ENCODE peak calls at places on chromosomes 13 and 19, in seven cellular contexts. One of them, this sample, is unnamed.
A peak's percentile ranks its signal among the peaks of the same experiment; 100 is the strongest.

GRCh38 chr13:29702912-29703351 is 107.4 kb upstream of the SLC7A1 start:
- DNase-seq in keratinocyte: peak; percentile 83
- DNase-seq in GM23248: peak; percentile 96
- DNase-seq in H9: peak; percentile 69
- DNase-seq in breast epithelium: no peak
- DNase-seq in HCT116: no peak
- DNase-seq in ovary: no peak
- DNase-seq in this sample: no peak

GRCh38 chr19:6751189-6751588 is 11.7 kb downstream of the TRIP10 start:
- DNase-seq in GM23248: no peak
- DNase-seq in keratinocyte: no peak
- DNase-seq in H9: no peak
- DNase-seq in ovary: no peak
- DNase-seq in HCT116: no peak
- DNase-seq in breast epithelium: no peak
- DNase-seq in this sample: no peak

GRCh38 chr19:3801412-3802096 is 15.4 kb upstream of the MATK start:
- DNase-seq in HCT116: no peak
- DNase-seq in ovary: no peak
- DNase-seq in breast epithelium: peak; percentile 36
- DNase-seq in GM23248: peak; percentile 45
- DNase-seq in H9: peak; percentile 86
- DNase-seq in keratinocyte: no peak
- DNase-seq in this sample: peak; percentile 68

GRCh38 chr13:41370736-41371135 is 59.7 kb downstream of the NAA16 start:
- DNase-seq in ovary: no peak
- DNase-seq in H9: no peak
- DNase-seq in breast epithelium: no peak
- DNase-seq in keratinocyte: no peak
- DNase-seq in HCT116: no peak
- DNase-seq in GM23248: no peak
- DNase-seq in this sample: no peak

GRCh38 chr19:11530432-11530831 is 1.5 kb upstream of the ECSIT start:
- DNase-seq in H9: peak; percentile 96
- DNase-seq in keratinocyte: peak; percentile 67
- DNase-seq in ovary: peak; percentile 82
- DNase-seq in breast epithelium: peak; percentile 67
- DNase-seq in GM23248: peak; percentile 81
- DNase-seq in HCT116: peak; percentile 96
- DNase-seq in this sample: peak; percentile 75

GRCh38 chr13:99870541-99870940 is 101.0 kb downstream of the ZIC5 start:
- DNase-seq in HCT116: no peak
- DNase-seq in GM23248: no peak
- DNase-seq in H9: no peak
- DNase-seq in ovary: no peak
- DNase-seq in keratinocyte: no peak
- DNase-seq in breast epithelium: no peak
- DNase-seq in this sample: no peak

GRCh38 chr13:26253787-26254582 is at the start of gene CDK8:
- DNase-seq in breast epithelium: peak; percentile 73
- DNase-seq in HCT116: peak; percentile 83
- DNase-seq in keratinocyte: peak; percentile 46
- DNase-seq in ovary: peak; percentile 91
- DNase-seq in GM23248: peak; percentile 94
- DNase-seq in H9: peak; percentile 89
- DNase-seq in this sample: peak; percentile 96

GRCh38 chr19:55254625-55254977 is 4.2 kb downstream of the PPP6R1 start:
- DNase-seq in GM23248: no peak
- DNase-seq in keratinocyte: no peak
- DNase-seq in HCT116: no peak
- DNase-seq in breast epithelium: no peak
- DNase-seq in H9: no peak
- DNase-seq in ovary: no peak
- DNase-seq in this sample: no peak

GRCh38 chr13:32947886-32948285 is 68.3 kb upstream of the KL start:
- DNase-seq in breast epithelium: no peak
- DNase-seq in keratinocyte: no peak
- DNase-seq in HCT116: no peak
- DNase-seq in ovary: no peak
- DNase-seq in GM23248: no peak
- DNase-seq in H9: no peak
- DNase-seq in this sample: no peak

GRCh38 chr13:31042084-31042483 is 109.6 kb downstream of the TEX26 start:
- DNase-seq in HCT116: no peak
- DNase-seq in breast epithelium: no peak
- DNase-seq in H9: no peak
- DNase-seq in ovary: no peak
- DNase-seq in keratinocyte: no peak
- DNase-seq in GM23248: no peak
- DNase-seq in this sample: no peak

GRCh38 chr13:78192721-78193120 is 274.1 kb upstream of the EDNRB start:
- DNase-seq in keratinocyte: no peak
- DNase-seq in H9: no peak
- DNase-seq in ovary: no peak
- DNase-seq in GM23248: peak; percentile 80
- DNase-seq in HCT116: no peak
- DNase-seq in breast epithelium: no peak
- DNase-seq in this sample: no peak

GRCh38 chr13:111158136-111158805 is 43.2 kb downstream of the ARHGEF7 start:
- DNase-seq in HCT116: no peak
- DNase-seq in GM23248: peak; percentile 19
- DNase-seq in keratinocyte: no peak
- DNase-seq in breast epithelium: no peak
- DNase-seq in H9: no peak
- DNase-seq in ovary: no peak
- DNase-seq in this sample: no peak

GRCh38 chr13:29859971-29860370 is 9.6 kb upstream of the UBL3 start:
- DNase-seq in HCT116: no peak
- DNase-seq in keratinocyte: no peak
- DNase-seq in GM23248: peak; percentile 96
- DNase-seq in H9: no peak
- DNase-seq in ovary: no peak
- DNase-seq in breast epithelium: no peak
- DNase-seq in this sample: no peak

GRCh38 chr13:50592412-50593145 is 250.9 kb downstream of the DLEU7 start:
- DNase-seq in ovary: no peak
- DNase-seq in breast epithelium: no peak
- DNase-seq in HCT116: no peak
- DNase-seq in GM23248: peak; percentile 88
- DNase-seq in H9: no peak
- DNase-seq in keratinocyte: peak; percentile 65
- DNase-seq in this sample: no peak

GRCh38 chr13:40941581-40941980 is 77.5 kb downstream of the ELF1 start:
- DNase-seq in HCT116: no peak
- DNase-seq in GM23248: no peak
- DNase-seq in ovary: no peak
- DNase-seq in keratinocyte: no peak
- DNase-seq in breast epithelium: no peak
- DNase-seq in H9: no peak
- DNase-seq in this sample: no peak

GRCh38 chr19:15714638-15715037 is 13.2 kb upstream of the OR10H2 start:
- DNase-seq in HCT116: no peak
- DNase-seq in keratinocyte: no peak
- DNase-seq in H9: no peak
- DNase-seq in breast epithelium: no peak
- DNase-seq in GM23248: no peak
- DNase-seq in ovary: no peak
- DNase-seq in this sample: no peak

GRCh38 chr19:6828698-6829633 is 56.5 kb downstream of the VAV1 start:
- DNase-seq in breast epithelium: no peak
- DNase-seq in HCT116: peak; percentile 98
- DNase-seq in H9: peak; percentile 97
- DNase-seq in keratinocyte: no peak
- DNase-seq in ovary: no peak
- DNase-seq in GM23248: peak; percentile 10
- DNase-seq in this sample: peak; percentile 28

GRCh38 chr19:30672926-30673325 is 300.7 kb downstream of the ZNF536 start:
- DNase-seq in H9: no peak
- DNase-seq in GM23248: no peak
- DNase-seq in ovary: no peak
- DNase-seq in keratinocyte: no peak
- DNase-seq in breast epithelium: no peak
- DNase-seq in HCT116: no peak
- DNase-seq in this sample: no peak

GRCh38 chr13:74062933-74063332 is 71.3 kb downstream of the KLF12 start:
- DNase-seq in keratinocyte: no peak
- DNase-seq in H9: no peak
- DNase-seq in GM23248: peak; percentile 82
- DNase-seq in breast epithelium: no peak
- DNase-seq in HCT116: no peak
- DNase-seq in ovary: peak; percentile 33
- DNase-seq in this sample: no peak

GRCh38 chr13:27203854-27204253 is 32.2 kb upstream of the USP12 start:
- DNase-seq in breast epithelium: no peak
- DNase-seq in keratinocyte: no peak
- DNase-seq in HCT116: no peak
- DNase-seq in H9: no peak
- DNase-seq in ovary: no peak
- DNase-seq in GM23248: peak; percentile 39
- DNase-seq in this sample: no peak

GRCh38 chr19:33781996-33782395 is 14.7 kb upstream of the KCTD15 start:
- DNase-seq in breast epithelium: no peak
- DNase-seq in ovary: no peak
- DNase-seq in H9: no peak
- DNase-seq in keratinocyte: no peak
- DNase-seq in HCT116: no peak
- DNase-seq in GM23248: peak; percentile 64
- DNase-seq in this sample: no peak

GRCh38 chr19:34502582-34503545 is 21.3 kb downstream of the WTIP start:
- DNase-seq in breast epithelium: peak; percentile 12
- DNase-seq in GM23248: peak; percentile 58
- DNase-seq in HCT116: no peak
- DNase-seq in ovary: no peak
- DNase-seq in keratinocyte: no peak
- DNase-seq in H9: no peak
- DNase-seq in this sample: no peak

GRCh38 chr19:12331211-12331941 is 2.1 kb downstream of the ZNF563 start:
- DNase-seq in breast epithelium: no peak
- DNase-seq in H9: no peak
- DNase-seq in GM23248: no peak
- DNase-seq in keratinocyte: no peak
- DNase-seq in HCT116: no peak
- DNase-seq in ovary: no peak
- DNase-seq in this sample: no peak

DNA sequence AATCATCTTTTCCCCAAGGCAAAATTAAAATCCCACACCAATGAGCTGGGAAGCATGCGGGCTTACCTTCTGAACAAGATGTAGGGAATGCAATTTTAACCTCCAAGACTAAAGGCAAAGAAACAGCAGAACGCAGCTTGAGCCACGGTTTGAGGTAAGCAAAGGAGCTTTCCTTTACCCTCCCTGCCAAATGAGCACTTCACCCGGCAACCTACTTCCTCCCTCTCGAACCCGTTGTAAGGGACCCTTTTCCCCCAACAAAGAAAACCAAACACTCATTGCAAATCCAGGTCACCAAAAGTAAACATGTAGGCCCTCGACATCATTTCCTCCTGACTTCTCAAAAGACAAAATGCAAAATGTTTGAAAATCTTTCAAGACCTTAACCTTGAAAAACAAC is 65.3 kb downstream of the ABCC4 start:
- DNase-seq in GM23248: no peak
- DNase-seq in keratinocyte: no peak
- DNase-seq in ovary: no peak
- DNase-seq in HCT116: no peak
- DNase-seq in H9: no peak
- DNase-seq in breast epithelium: no peak
- DNase-seq in this sample: no peak
- H3K27ac ChIP-seq in GM23248: no peak overlapping the region
- H3K27ac ChIP-seq in keratinocyte: no peak overlapping the region
- H3K27ac ChIP-seq in ovary: no peak overlapping the region
- H3K27ac ChIP-seq in HCT116: no peak overlapping the region
- H3K27ac ChIP-seq in H9: no peak overlapping the region
- H3K27ac ChIP-seq in breast epithelium: no peak overlapping the region
- H3K27ac ChIP-seq in this sample: no peak overlapping the region

GRCh38 chr19:2207991-2208860 is 27.9 kb downstream of the PLEKHJ1 start:
- DNase-seq in breast epithelium: no peak
- DNase-seq in H9: peak; percentile 74
- DNase-seq in GM23248: peak; percentile 97
- DNase-seq in keratinocyte: no peak
- DNase-seq in ovary: no peak
- DNase-seq in HCT116: no peak
- DNase-seq in this sample: peak; percentile 32
- H3K27ac ChIP-seq in breast epithelium: peak overlapping the region; percentile 3
- H3K27ac ChIP-seq in H9: no peak overlapping the region
- H3K27ac ChIP-seq in GM23248: peak overlapping the region; percentile 71
- H3K27ac ChIP-seq in keratinocyte: no peak overlapping the region
- H3K27ac ChIP-seq in ovary: no peak overlapping the region
- H3K27ac ChIP-seq in HCT116: no peak overlapping the region
- H3K27ac ChIP-seq in this sample: no peak overlapping the region

GRCh38 chr19:17244618-17245534 is 843 bp downstream of the NR2F6 start:
- DNase-seq in keratinocyte: no peak
- DNase-seq in ovary: peak; percentile 59
- DNase-seq in GM23248: peak; percentile 49
- DNase-seq in breast epithelium: no peak
- DNase-seq in HCT116: no peak
- DNase-seq in H9: no peak
- DNase-seq in this sample: no peak

GRCh38 chr19:17245535-17245984 is at the start of gene NR2F6:
- DNase-seq in breast epithelium: no peak
- DNase-seq in H9: no peak
- DNase-seq in keratinocyte: no peak
- DNase-seq in ovary: no peak
- DNase-seq in HCT116: no peak
- DNase-seq in GM23248: no peak
- DNase-seq in this sample: no peak

GRCh38 chr19:17246681-17247425 is 1.1 kb upstream of the NR2F6 start:
- DNase-seq in HCT116: no peak
- DNase-seq in GM23248: peak; percentile 59
- DNase-seq in H9: no peak
- DNase-seq in ovary: no peak
- DNase-seq in breast epithelium: no peak
- DNase-seq in keratinocyte: no peak
- DNase-seq in this sample: no peak

GRCh38 chr19:17249887-17250548 is 4.3 kb upstream of the NR2F6 start:
- DNase-seq in GM23248: no peak
- DNase-seq in breast epithelium: no peak
- DNase-seq in keratinocyte: peak; percentile 70
- DNase-seq in H9: no peak
- DNase-seq in ovary: no peak
- DNase-seq in HCT116: no peak
- DNase-seq in this sample: no peak

GRCh38 chr19:17248011-17248776 is 2.5 kb upstream of the NR2F6 start:
- DNase-seq in keratinocyte: peak; percentile 54
- DNase-seq in ovary: no peak
- DNase-seq in breast epithelium: no peak
- DNase-seq in HCT116: no peak
- DNase-seq in H9: peak; percentile 90
- DNase-seq in GM23248: no peak
- DNase-seq in this sample: no peak
- H3K27ac ChIP-seq in keratinocyte: no peak overlapping the region
- H3K27ac ChIP-seq in ovary: no peak overlapping the region
- H3K27ac ChIP-seq in breast epithelium: no peak overlapping the region
- H3K27ac ChIP-seq in HCT116: peak overlapping the region; percentile 80
- H3K27ac ChIP-seq in H9: peak overlapping the region; percentile 22
- H3K27ac ChIP-seq in GM23248: no peak overlapping the region
- H3K27ac ChIP-seq in this sample: no peak overlapping the region

DNA sequence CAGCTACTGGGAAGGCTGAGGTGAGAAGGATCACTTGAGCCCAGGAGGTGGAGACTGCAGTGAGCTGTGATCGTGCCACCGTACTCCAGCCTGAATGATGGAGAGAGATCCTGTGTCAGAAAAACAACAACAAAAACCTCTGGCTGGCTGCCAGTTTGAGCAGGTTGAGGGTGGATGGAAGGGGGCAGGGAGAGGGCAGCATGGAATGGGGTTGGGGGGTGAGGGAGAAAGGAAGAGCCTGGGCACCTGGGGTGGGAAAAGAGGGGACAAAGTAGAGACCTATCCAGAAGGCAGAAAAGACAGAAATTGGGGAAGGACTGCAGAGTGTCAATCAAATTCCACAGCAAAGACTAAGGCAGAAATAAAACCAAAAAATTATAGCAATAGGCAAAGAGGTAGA is 4.7 kb downstream of the SLC1A5 start:
- DNase-seq in breast epithelium: no peak
- DNase-seq in HCT116: no peak
- DNase-seq in H9: no peak
- DNase-seq in GM23248: no peak
- DNase-seq in ovary: peak; percentile 48
- DNase-seq in keratinocyte: no peak
- DNase-seq in this sample: no peak
- H3K27ac ChIP-seq in breast epithelium: peak overlapping the region; percentile 90
- H3K27ac ChIP-seq in HCT116: peak overlapping the region; percentile 91
- H3K27ac ChIP-seq in H9: peak overlapping the region; percentile 53
- H3K27ac ChIP-seq in GM23248: peak overlapping the region; percentile 95
- H3K27ac ChIP-seq in ovary: no peak overlapping the region
- H3K27ac ChIP-seq in keratinocyte: peak overlapping the region; percentile 95
- H3K27ac ChIP-seq in this sample: no peak overlapping the region

This sample was measured in caudate nucleus.